ENCODE peak calls at places on chromosomes 16 and 17, in four cellular contexts. One of them, this sample, is unnamed.

GRCh38 chr17:68697850-68698313 is 96.7 kb upstream of the FAM20A start:
- DNase-seq in K562: no peak
- DNase-seq in GM12878: no peak
- DNase-seq in HepG2: peak
- DNase-seq in this sample: no peak

GRCh38 chr16:15493416-15494181 is 59.2 kb downstream of the BMERB1 start:
- DNase-seq in K562: no peak
- DNase-seq in GM12878: no peak
- DNase-seq in HepG2: no peak
- DNase-seq in this sample: no peak

GRCh38 chr17:9767432-9767991 is 23.9 kb downstream of the DHRS7C start:
- DNase-seq in K562: no peak
- DNase-seq in GM12878: no peak
- DNase-seq in HepG2: no peak
- DNase-seq in this sample: no peak

GRCh38 chr17:51214920-51215319 is 44.9 kb downstream of the MBTD1 start:
- DNase-seq in K562: no peak
- DNase-seq in GM12878: no peak
- DNase-seq in HepG2: no peak
- DNase-seq in this sample: no peak

GRCh38 chr16:75225092-75225491 is 6.3 kb downstream of the CTRB1 start:
- DNase-seq in K562: no peak
- DNase-seq in GM12878: no peak
- DNase-seq in HepG2: no peak
- DNase-seq in this sample: no peak

GRCh38 chr16:86942469-86943175 is 364.3 kb downstream of the FOXL1 start:
- DNase-seq in K562: no peak
- DNase-seq in GM12878: no peak
- DNase-seq in HepG2: no peak
- DNase-seq in this sample: no peak

GRCh38 chr16:74275031-74275636 is 21.5 kb upstream of the PSMD7 start:
- DNase-seq in K562: peak
- DNase-seq in GM12878: no peak
- DNase-seq in HepG2: no peak
- DNase-seq in this sample: peak

GRCh38 chr16:19709381-19710136 is 8.5 kb downstream of the KNOP1 start:
- DNase-seq in K562: no peak
- DNase-seq in GM12878: no peak
- DNase-seq in HepG2: no peak
- DNase-seq in this sample: no peak

GRCh38 chr16:12061336-12062055 is 85.0 kb downstream of the SNX29 start:
- DNase-seq in K562: no peak
- DNase-seq in GM12878: no peak
- DNase-seq in HepG2: no peak
- DNase-seq in this sample: no peak

GRCh38 chr17:65633146-65633881 is 71.9 kb upstream of the AXIN2 start:
- DNase-seq in K562: no peak
- DNase-seq in GM12878: no peak
- DNase-seq in HepG2: no peak
- DNase-seq in this sample: no peak

GRCh38 chr16:85422374-85423185 is 190.5 kb upstream of the GSE1 start:
- DNase-seq in K562: no peak
- DNase-seq in GM12878: no peak
- DNase-seq in HepG2: peak
- DNase-seq in this sample: no peak

GRCh38 chr16:27264151-27264550 is 4.4 kb downstream of the NSMCE1 start:
- DNase-seq in K562: no peak
- DNase-seq in GM12878: no peak
- DNase-seq in HepG2: peak
- DNase-seq in this sample: no peak

GRCh38 chr16:64830653-64831052 is 291.2 kb downstream of the CDH11 start:
- DNase-seq in K562: no peak
- DNase-seq in GM12878: no peak
- DNase-seq in HepG2: no peak
- DNase-seq in this sample: no peak

GRCh38 chr16:53457670-53458069 is 23.4 kb downstream of the RBL2 start:
- DNase-seq in K562: no peak
- DNase-seq in GM12878: peak
- DNase-seq in HepG2: no peak
- DNase-seq in this sample: no peak

GRCh38 chr16:27273670-27274522 is 5.3 kb upstream of the NSMCE1 start:
- DNase-seq in K562: no peak
- DNase-seq in GM12878: no peak
- DNase-seq in HepG2: peak
- DNase-seq in this sample: no peak

GRCh38 chr16:50010212-50010611 is 14.8 kb upstream of the CNEP1R1 start:
- DNase-seq in K562: no peak
- DNase-seq in GM12878: no peak
- DNase-seq in HepG2: no peak
- DNase-seq in this sample: no peak

GRCh38 chr16:50819706-50820105 is 77.8 kb downstream of the CYLD start:
- DNase-seq in K562: no peak
- DNase-seq in GM12878: no peak
- DNase-seq in HepG2: no peak
- DNase-seq in this sample: no peak

GRCh38 chr17:75875182-75875939 is 3.0 kb downstream of the TRIM47 start:
- DNase-seq in K562: no peak
- DNase-seq in GM12878: no peak
- DNase-seq in HepG2: no peak
- DNase-seq in this sample: no peak

GRCh38 chr16:57741660-57742191 is 6.2 kb downstream of the KATNB1 start:
- DNase-seq in K562: no peak
- DNase-seq in GM12878: no peak
- DNase-seq in HepG2: no peak
- DNase-seq in this sample: no peak

GRCh38 chr17:37820313-37821024 is 75.6 kb upstream of the HNF1B start:
- DNase-seq in K562: no peak
- DNase-seq in GM12878: no peak
- DNase-seq in HepG2: no peak
- DNase-seq in this sample: no peak

GRCh38 chr17:75009139-75009724 is 3.2 kb upstream of the MRPL58 start:
- DNase-seq in K562: no peak
- DNase-seq in GM12878: no peak
- DNase-seq in HepG2: no peak
- DNase-seq in this sample: no peak

GRCh38 chr16:3058173-3059030 is 7.0 kb upstream of the IL32 start:
- DNase-seq in K562: no peak
- DNase-seq in GM12878: no peak
- DNase-seq in HepG2: peak
- DNase-seq in this sample: peak

GRCh38 chr16:84913315-84913714 is 93.5 kb downstream of the CRISPLD2 start:
- DNase-seq in K562: no peak
- DNase-seq in GM12878: no peak
- DNase-seq in HepG2: no peak
- DNase-seq in this sample: no peak

GRCh38 chr17:41536741-41537613 is 8.9 kb upstream of the KRT19 start:
- DNase-seq in K562: no peak
- DNase-seq in GM12878: no peak
- DNase-seq in HepG2: no peak
- DNase-seq in this sample: no peak

GRCh38 chr17:74742978-74743545 is 5.4 kb upstream of the NHERF1 start:
- DNase-seq in K562: no peak
- DNase-seq in GM12878: no peak
- DNase-seq in HepG2: no peak
- DNase-seq in this sample: no peak

GRCh38 chr17:48612456-48612853 is 1.6 kb upstream of the HOXB7 start:
- DNase-seq in K562: no peak
- DNase-seq in GM12878: no peak
- DNase-seq in HepG2: no peak
- DNase-seq in this sample: no peak

GRCh38 chr17:43545383-43545632 is 832 bp downstream of the ETV4 start:
- DNase-seq in K562: no peak
- DNase-seq in GM12878: no peak
- DNase-seq in HepG2: no peak
- DNase-seq in this sample: no peak

GRCh38 chr17:78723001-78723796 is 58.9 kb downstream of the CYTH1 start:
- DNase-seq in K562: no peak
- DNase-seq in GM12878: no peak
- DNase-seq in HepG2: no peak
- DNase-seq in this sample: peak

GRCh38 chr17:27327871-27328270 is 34.0 kb downstream of the WSB1 start:
- DNase-seq in K562: no peak
- DNase-seq in GM12878: no peak
- DNase-seq in HepG2: no peak
- DNase-seq in this sample: no peak

GRCh38 chr16:88569985-88570690 is at the start of gene ZC3H18:
- DNase-seq in K562: peak
- DNase-seq in GM12878: peak
- DNase-seq in HepG2: peak
- DNase-seq in this sample: peak

GRCh38 chr16:1913327-1914083 is 4.7 kb downstream of the HS3ST6 start:
- DNase-seq in K562: no peak
- DNase-seq in GM12878: no peak
- DNase-seq in HepG2: no peak
- DNase-seq in this sample: no peak

GRCh38 chr17:43517615-43518386 is 28.3 kb downstream of the ETV4 start:
- DNase-seq in K562: no peak
- DNase-seq in GM12878: peak
- DNase-seq in HepG2: no peak
- DNase-seq in this sample: no peak

GRCh38 chr17:7004398-7005253 is 7.8 kb upstream of the RNASEK start:
- DNase-seq in K562: peak
- DNase-seq in GM12878: peak
- DNase-seq in HepG2: peak
- DNase-seq in this sample: peak

GRCh38 chr17:49565948-49566491 is 9.7 kb upstream of the NXPH3 start:
- DNase-seq in K562: no peak
- DNase-seq in GM12878: no peak
- DNase-seq in HepG2: no peak
- DNase-seq in this sample: no peak

GRCh38 chr16:20741555-20742285 is at the start of gene THUMPD1:
- DNase-seq in K562: peak
- DNase-seq in GM12878: peak
- DNase-seq in HepG2: peak
- DNase-seq in this sample: peak
- TF ChIP-seq FOXK2 in K562: peak
- TF ChIP-seq FOXK2 in GM12878: no peak
- TF ChIP-seq FOXK2 in HepG2: peak
- TF ChIP-seq FOXK2 in this sample: no peak

GRCh38 chr17:77465358-77466041 is 324.7 kb downstream of the SEC14L1 start:
- DNase-seq in K562: no peak
- DNase-seq in GM12878: peak
- DNase-seq in HepG2: no peak
- DNase-seq in this sample: no peak
- TF ChIP-seq FOXK2 in K562: no peak
- TF ChIP-seq FOXK2 in GM12878: no peak
- TF ChIP-seq FOXK2 in HepG2: no peak
- TF ChIP-seq FOXK2 in this sample: no peak

DNA sequence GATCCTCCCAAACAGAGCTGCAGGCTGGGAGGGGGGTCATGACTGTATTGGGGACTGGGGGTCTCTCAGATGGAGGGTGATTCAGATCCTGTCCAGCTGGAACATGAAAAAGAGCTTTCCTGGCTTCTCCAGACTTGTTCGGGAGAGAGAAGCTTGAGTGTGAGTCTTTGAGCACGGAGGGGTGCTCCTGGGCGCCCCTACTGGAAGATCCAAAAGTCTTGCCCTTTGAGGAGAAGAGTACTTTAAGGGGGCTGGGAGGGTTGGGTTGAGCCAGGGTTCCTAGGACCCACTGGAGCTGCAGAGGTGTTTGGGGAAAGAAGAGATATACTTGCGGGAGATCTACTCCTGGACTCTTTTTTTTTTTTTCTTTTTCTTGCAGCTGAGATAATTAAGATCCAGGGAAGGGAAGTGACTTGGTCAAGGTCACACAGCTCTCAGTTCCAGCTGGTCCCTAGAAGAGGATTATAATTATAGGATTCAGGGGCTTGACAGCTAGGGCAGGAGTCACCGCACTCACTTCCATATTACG is 8.4 kb downstream of the RARA start:
- DNase-seq in K562: peak
- DNase-seq in GM12878: no peak
- DNase-seq in HepG2: peak
- DNase-seq in this sample: peak
- TF ChIP-seq FOXK2 in K562: no peak
- TF ChIP-seq FOXK2 in GM12878: no peak
- TF ChIP-seq FOXK2 in HepG2: no peak
- TF ChIP-seq FOXK2 in this sample: no peak

DNA sequence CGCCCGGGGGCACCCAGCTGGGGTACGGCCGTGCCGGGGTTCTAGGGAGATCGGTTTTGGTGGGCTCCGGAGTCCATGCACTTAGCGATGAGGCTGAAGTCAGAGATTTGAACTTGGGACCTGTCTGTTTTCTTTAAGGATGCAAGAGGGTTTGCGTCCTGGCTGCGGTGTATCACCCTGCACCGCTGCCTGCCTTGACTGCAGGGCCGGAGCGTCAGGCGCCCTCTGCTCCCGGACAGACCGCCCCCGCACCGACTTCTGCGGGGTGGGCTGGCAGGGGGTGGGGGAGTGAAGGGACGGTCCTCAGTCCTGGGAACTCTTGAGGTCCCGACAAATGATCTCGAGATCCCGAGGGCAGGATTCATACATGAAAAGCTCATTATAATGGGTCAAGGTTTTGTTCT is 701 bp downstream of the PDP2 start:
- DNase-seq in K562: no peak
- DNase-seq in GM12878: no peak
- DNase-seq in HepG2: no peak
- DNase-seq in this sample: no peak
- TF ChIP-seq FOXK2 in K562: no peak
- TF ChIP-seq FOXK2 in GM12878: no peak
- TF ChIP-seq FOXK2 in HepG2: no peak
- TF ChIP-seq FOXK2 in this sample: no peak

GRCh38 chr17:17028059-17028877 is 14.0 kb upstream of the MPRIP start:
- DNase-seq in K562: peak
- DNase-seq in GM12878: no peak
- DNase-seq in HepG2: peak
- DNase-seq in this sample: no peak
- TF ChIP-seq FOXK2 in K562: no peak
- TF ChIP-seq FOXK2 in GM12878: no peak
- TF ChIP-seq FOXK2 in HepG2: no peak
- TF ChIP-seq FOXK2 in this sample: no peak

GRCh38 chr17:3965123-3965800 is 1.0 kb upstream of the ATP2A3 start:
- DNase-seq in K562: peak
- DNase-seq in GM12878: peak
- DNase-seq in HepG2: no peak
- DNase-seq in this sample: peak
- TF ChIP-seq FOXK2 in K562: no peak
- TF ChIP-seq FOXK2 in GM12878: no peak
- TF ChIP-seq FOXK2 in HepG2: no peak
- TF ChIP-seq FOXK2 in this sample: no peak